ENCODE peak calls at places on chromosomes 7 and 10, in nine cellular contexts. V, F, H, W, X, M, K, L and R are unnamed samples.

GRCh38 chr7:112199672-112200071 is 6.5 kb downstream of the DOCK4 start:
- ATAC-seq in V (no peak), F (no peak), H (no peak), W (no peak), X (no peak), M (no peak), K (no peak), L (no peak), R (no peak)

GRCh38 chr7:151008511-151009323 is 15.6 kb downstream of the ATG9B start:
- ATAC-seq in V (peak; percentile 61), F (peak; percentile 30), H (peak; percentile 63), W (peak; percentile 64), X (peak; percentile 80), M (peak; percentile 64), K (peak; percentile 80), L (peak; percentile 77), R (peak; percentile 49)

GRCh38 chr7:16086743-16087142 is 334.6 kb downstream of the CRPPA start:
- ATAC-seq in V (no peak), F (no peak), H (no peak), W (no peak), X (no peak), M (no peak), K (no peak), L (no peak), R (no peak)

GRCh38 chr7:102028206-102028826 is 210.9 kb downstream of the CUX1 start:
- ATAC-seq in V (peak; percentile 21), F (no peak), H (no peak), W (no peak), X (no peak), M (no peak), K (no peak), L (no peak), R (no peak)

GRCh38 chr10:34252111-34252510 is 563.0 kb downstream of the PARD3 start:
- ATAC-seq in V (peak; percentile 90), F (no peak), H (peak; percentile 48), W (peak; percentile 87), X (no peak), M (peak; percentile 22), K (no peak), L (peak; percentile 40), R (no peak)

GRCh38 chr7:23523486-23524075 is 8.2 kb downstream of the TRA2A start:
- ATAC-seq in V (no peak), F (no peak), H (no peak), W (no peak), X (no peak), M (no peak), K (no peak), L (no peak), R (no peak)

GRCh38 chr10:43417950-43418768 is 9.2 kb upstream of the HNRNPF start:
- ATAC-seq in V (no peak), F (no peak), H (no peak), W (no peak), X (no peak), M (no peak), K (peak; percentile 31), L (no peak), R (no peak)

GRCh38 chr10:98302711-98303365 is 34.8 kb upstream of the LOXL4 start:
- ATAC-seq in V (peak; percentile 39), F (no peak), H (peak; percentile 69), W (peak; percentile 47), X (no peak), M (no peak), K (no peak), L (no peak), R (peak; percentile 43)

GRCh38 chr10:25753776-25754175 is 180.3 kb upstream of the MYO3A start:
- ATAC-seq in V (no peak), F (no peak), H (no peak), W (no peak), X (no peak), M (no peak), K (no peak), L (no peak), R (no peak)

GRCh38 chr10:102963237-102963886 is 45.3 kb downstream of the CNNM2 start:
- ATAC-seq in V (no peak), F (no peak), H (no peak), W (peak; percentile 45), X (no peak), M (no peak), K (no peak), L (no peak), R (no peak)

GRCh38 chr7:29091722-29092121 is 54.6 kb downstream of the CPVL start:
- ATAC-seq in V (peak; percentile 51), F (no peak), H (no peak), W (no peak), X (peak; percentile 59), M (no peak), K (peak; percentile 58), L (no peak), R (no peak)

GRCh38 chr7:123939784-123940183 is 14.7 kb downstream of the SPAM1 start:
- ATAC-seq in V (no peak), F (no peak), H (no peak), W (no peak), X (no peak), M (no peak), K (no peak), L (no peak), R (no peak)

GRCh38 chr7:3033136-3033535 is 10.5 kb downstream of the CARD11 start:
- ATAC-seq in V (no peak), F (no peak), H (no peak), W (no peak), X (no peak), M (no peak), K (no peak), L (no peak), R (no peak)

GRCh38 chr7:141045126-141045841 is 28.6 kb upstream of the TMEM178B start:
- ATAC-seq in V (no peak), F (no peak), H (no peak), W (no peak), X (no peak), M (no peak), K (no peak), L (no peak), R (no peak)